ENCODE peak calls at places on chromosomes 16 and 17, in eight cellular contexts. U, W, Y, Q, P, A, K and G are unnamed samples.

GRCh38 chr17:888998-889401 is 90.6 kb downstream of the NXN start:
- DNase-seq in K (no peak), P (no peak), A (no peak), W (no peak), Y (no peak), Q (no peak), U (no peak), G (no peak)

GRCh38 chr16:67190041-67190440 is at the start of gene EXOC3L1:
- DNase-seq in P (no peak), Q (no peak), U (no peak), Y (no peak), A (no peak), W (no peak), K (no peak), G (no peak)

GRCh38 chr16:75486014-75486404 is 9.2 kb downstream of the CHST6 start:
- DNase-seq in U (no peak), A (no peak), W (no peak), Q (no peak), K (no peak), P (no peak), Y (no peak), G (no peak)

GRCh38 chr17:67262420-67262819 is 17.4 kb upstream of the HELZ start:
- DNase-seq in W (no peak), P (no peak), Q (no peak), K (no peak), Y (no peak), U (no peak), A (no peak), G (no peak)

GRCh38 chr16:67658849-67659674 is 998 bp downstream of the ACD start:
- DNase-seq in U (no peak), P (no peak), Y (no peak), K (no peak), W (no peak), A (no peak), Q (no peak), G (no peak)

GRCh38 chr17:74295625-74296547 is 21.9 kb downstream of the DNAI2 start:
- DNase-seq in K (no peak), A (no peak), Y (no peak), W (no peak), P (no peak), U (no peak), Q (no peak), G (no peak)

GRCh38 chr17:57109393-57110151 is 24.5 kb downstream of the AKAP1 start:
- DNase-seq in K (no peak), A (peak; percentile 23), W (peak; percentile 69), P (peak; percentile 5), Y (no peak), U (no peak), Q (no peak), G (no peak)

GRCh38 chr17:40819528-40820125 is 2.8 kb downstream of the KRT10 start:
- DNase-seq in P (peak; percentile 20), Y (no peak), K (no peak), A (peak; percentile 18), W (no peak), Q (no peak), U (no peak), G (no peak)

GRCh38 chr16:76653390-76654026 is 376.3 kb downstream of the CNTNAP4 start:
- DNase-seq in Y (no peak), W (no peak), K (peak; percentile 31), P (peak; percentile 28), A (no peak), U (peak; percentile 15), Q (no peak), G (no peak)

GRCh38 chr16:57749101-57749692 is 13.6 kb downstream of the KATNB1 start:
- DNase-seq in U (no peak), K (no peak), Y (no peak), P (no peak), W (no peak), A (no peak), Q (no peak), G (no peak)

GRCh38 chr17:46772013-46772878 is 46.2 kb downstream of the WNT3 start:
- DNase-seq in A (no peak), U (peak; percentile 37), Q (no peak), Y (peak; percentile 10), W (peak; percentile 91), K (peak; percentile 53), P (no peak), G (no peak)

GRCh38 chr17:66275651-66276050 is 26.8 kb upstream of the PRKCA start:
- DNase-seq in P (peak; percentile 97), U (no peak), K (no peak), W (peak; percentile 49), Q (no peak), Y (no peak), A (no peak), G (no peak)

GRCh38 chr17:77317091-77317519 is 176.3 kb downstream of the SEC14L1 start:
- DNase-seq in A (no peak), P (no peak), W (no peak), Y (no peak), K (no peak), Q (no peak), U (no peak), G (no peak)

GRCh38 chr17:77312061-77312684 is 171.4 kb downstream of the SEC14L1 start:
- DNase-seq in U (no peak), W (peak; percentile 17), P (no peak), Y (no peak), K (no peak), Q (peak; percentile 23), A (no peak), G (no peak)

DNA sequence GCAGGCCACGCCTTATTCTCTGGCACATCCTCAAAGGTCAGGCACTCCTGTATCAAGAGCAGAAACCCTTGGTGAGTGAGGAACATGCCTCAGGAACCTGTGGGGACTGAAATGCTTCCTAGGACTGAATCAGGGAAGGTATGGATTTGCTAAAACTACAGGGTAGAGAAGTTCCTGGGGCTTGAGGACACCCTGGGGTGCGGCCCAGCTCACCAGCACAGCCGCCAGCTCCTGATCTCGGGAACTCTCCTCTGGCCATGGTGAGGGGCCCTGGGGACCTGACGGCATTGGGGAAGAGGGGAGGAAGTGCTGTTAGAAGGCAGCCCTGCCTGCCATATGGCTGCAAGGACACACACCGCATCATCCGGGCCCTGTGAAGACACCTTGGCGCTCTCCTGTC is 7.5 kb downstream of the ZSCAN10 start:
- DNase-seq in Y (no peak), Q (no peak), U (no peak), W (no peak), P (no peak), A (no peak), K (no peak), G (no peak)
- TF ChIP-seq CTCF in Y (no peak), Q (no peak), U (no peak), W (no peak), P (no peak), A (no peak), K (no peak), G (no peak)

DNA sequence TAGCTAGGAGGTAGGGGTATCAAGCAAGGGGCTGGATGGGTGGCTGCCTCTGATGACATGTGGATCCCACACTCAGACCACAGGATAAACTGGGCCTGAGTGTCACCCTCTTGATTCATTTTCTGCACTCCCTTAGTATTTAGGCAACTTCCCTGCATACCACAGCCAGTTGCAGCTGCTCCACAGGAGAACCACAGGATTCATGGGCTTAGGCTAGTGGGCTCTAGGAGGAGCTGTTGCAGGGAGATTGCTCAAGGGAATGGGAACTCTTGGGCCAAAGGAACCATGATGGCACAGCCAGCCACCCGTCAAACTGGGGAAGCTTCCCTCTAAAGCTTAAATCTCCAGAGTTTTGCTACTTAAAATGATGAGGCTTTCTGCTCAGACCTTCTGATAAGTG is 269.7 kb upstream of the ASIC2 start:
- DNase-seq in Y (no peak), P (no peak), Q (no peak), A (no peak), U (no peak), W (no peak), K (no peak), G (no peak)
- TF ChIP-seq CTCF in Y (no peak), P (no peak), Q (no peak), A (no peak), U (no peak), W (peak; percentile 5), K (no peak), G (no peak)

GRCh38 chr16:2971985-2972784 is 3.0 kb downstream of the PAQR4 start:
- DNase-seq in Q (no peak), A (no peak), P (no peak), Y (no peak), W (no peak), U (no peak), K (no peak), G (no peak)

GRCh38 chr16:2969545-2970521 is 685 bp downstream of the PAQR4 start:
- DNase-seq in P (peak; percentile 49), W (peak; percentile 63), U (peak; percentile 60), K (peak; percentile 92), Q (peak; percentile 62), Y (peak; percentile 63), A (peak; percentile 71), G (peak; percentile 53)

GRCh38 chr16:2970563-2970962 is 1.4 kb downstream of the PAQR4 start:
- DNase-seq in U (no peak), W (no peak), P (no peak), Q (no peak), A (no peak), K (no peak), Y (no peak), G (no peak)

GRCh38 chr16:2973081-2973480 is 3.9 kb downstream of the PAQR4 start:
- DNase-seq in U (no peak), P (no peak), A (no peak), Q (no peak), K (no peak), Y (no peak), W (no peak), G (no peak)

DNA sequence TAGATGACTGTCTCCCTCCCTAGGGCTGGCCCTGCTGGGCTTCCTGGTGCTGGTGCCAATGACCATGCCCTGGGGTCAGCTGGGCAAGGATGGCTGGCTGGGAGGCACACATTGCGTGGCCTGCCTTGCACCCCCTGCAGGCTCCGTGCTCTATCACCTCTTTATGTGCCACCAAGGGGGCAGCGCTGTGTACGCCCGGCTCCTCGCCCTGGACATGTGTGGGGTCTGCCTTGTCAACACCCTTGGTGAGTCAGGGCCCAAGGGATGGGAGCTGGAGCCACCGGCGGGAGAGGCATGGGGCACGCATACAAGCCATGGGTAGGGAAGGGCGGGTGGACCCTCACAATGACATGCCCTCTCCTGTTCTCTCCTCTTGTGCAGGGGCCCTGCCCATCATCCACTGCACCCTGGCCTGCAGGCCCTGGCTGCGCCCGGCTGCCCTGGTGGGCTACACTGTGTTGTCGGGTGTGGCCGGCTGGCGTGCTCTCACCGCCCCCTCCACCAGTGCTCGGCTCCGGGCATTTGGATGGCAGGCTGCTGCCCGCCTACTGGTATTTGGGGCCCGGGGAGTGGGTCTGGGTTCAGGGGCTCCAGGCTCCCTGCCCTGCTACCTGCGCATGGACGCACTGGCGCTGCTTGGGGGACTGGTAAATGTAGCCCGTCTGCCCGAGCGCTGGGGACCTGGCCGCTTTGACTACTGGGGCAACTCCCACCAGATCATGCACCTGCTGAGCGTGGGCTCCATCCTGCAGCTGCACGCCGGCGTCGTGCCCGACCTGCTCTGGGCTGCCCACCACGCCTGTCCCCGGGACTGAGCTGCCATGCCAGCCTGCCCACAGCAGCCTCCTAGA is 2.2 kb downstream of the PAQR4 start:
- DNase-seq in K (no peak), Q (no peak), W (no peak), P (no peak), A (no peak), Y (no peak), U (no peak), G (no peak)
- TF ChIP-seq CTCF in K (no peak), Q (no peak), W (no peak), P (no peak), A (no peak), Y (no peak), U (no peak), G (no peak)

DNA sequence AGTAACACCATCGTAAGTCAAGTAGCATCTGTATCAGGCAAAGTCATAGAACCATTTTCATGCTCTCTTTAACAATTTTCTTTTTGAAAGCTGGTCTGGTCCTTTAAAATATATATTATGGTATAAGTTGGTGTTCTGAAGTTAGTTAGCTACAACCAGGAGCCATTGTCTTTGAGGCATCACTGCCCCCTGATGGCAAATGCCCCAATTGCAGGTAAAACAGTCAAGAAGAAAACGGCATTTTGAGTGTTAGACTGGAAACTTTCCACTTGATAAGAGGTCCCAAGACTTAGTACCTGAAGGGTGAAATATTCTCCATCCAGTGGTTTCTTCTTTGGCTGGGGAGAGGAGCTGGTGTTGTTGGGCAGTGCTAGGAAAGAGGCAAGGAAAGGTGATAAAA is 14.1 kb downstream of the TP53 start:
- DNase-seq in W (no peak), A (no peak), P (no peak), Q (no peak), Y (peak; percentile 35), K (peak; percentile 47), U (peak; percentile 45), G (no peak)
- TF ChIP-seq CTCF in W (peak; percentile 51), A (peak; percentile 89), P (peak; percentile 38), Q (peak; percentile 44), Y (peak; percentile 31), K (peak; percentile 43), U (peak; percentile 64), G (peak; percentile 34)